ENCODE peak calls at places on chromosome 14, in five cellular contexts. S is stimulated activated CD4-positive, alpha-beta T cell treated with anti-CD3 and anti-CD28 coated beads, Interleukin-2, amount 100 ng/mL, for 24 hours; F is uterus; C is endothelial cell; D is nephron progenitor cell. V is an unnamed sample.

GRCh38 chr14:79809849-79810612 is 401.3 kb downstream of the DIO2 start:
- DNase-seq in S (no peak), F (no peak), C (no peak), D (no peak), V (no peak)

GRCh38 chr14:53772936-53773335 is 183.7 kb downstream of the BMP4 start:
- DNase-seq in S (no peak), F (no peak), C (no peak), D (no peak), V (no peak)

GRCh38 chr14:59358105-59358504 is 107.1 kb downstream of the GPR135 start:
- DNase-seq in S (no peak), F (peak), C (no peak), D (no peak), V (no peak)

GRCh38 chr14:23052182-23052623 is 5.1 kb downstream of the CDH24 start:
- DNase-seq in S (no peak), F (no peak), C (no peak), D (peak), V (no peak)

GRCh38 chr14:104130974-104131651 is 7.3 kb upstream of the KIF26A start:
- DNase-seq in S (peak), F (no peak), C (peak), D (peak), V (no peak)

GRCh38 chr14:55731881-55732498 is 152.0 kb downstream of the KTN1 start:
- DNase-seq in S (peak), F (no peak), C (peak), D (peak), V (no peak)

GRCh38 chr14:104383088-104383805 is 196.3 kb upstream of the C14orf180 start:
- DNase-seq in S (no peak), F (no peak), C (no peak), D (no peak), V (no peak)

GRCh38 chr14:51605575-51605974 is 46.1 kb upstream of the FRMD6 start:
- DNase-seq in S (no peak), F (no peak), C (no peak), D (no peak), V (no peak)

GRCh38 chr14:79581912-79582576 is 629.3 kb downstream of the DIO2 start:
- DNase-seq in S (no peak), F (no peak), C (no peak), D (no peak), V (no peak)

GRCh38 chr14:100607611-100607956 is 20.4 kb upstream of the BEGAIN start:
- DNase-seq in S (no peak), F (peak), C (no peak), D (no peak), V (no peak)

GRCh38 chr14:91298576-91298975 is 54.1 kb upstream of the GPR68 start:
- DNase-seq in S (no peak), F (no peak), C (no peak), D (no peak), V (no peak)

GRCh38 chr14:94174622-94175402 is 690 bp downstream of the PPP4R4 start:
- DNase-seq in S (no peak), F (peak), C (no peak), D (peak), V (no peak)

GRCh38 chr14:105890474-105891220 is 364.3 kb downstream of the TMEM121 start:
- DNase-seq in S (no peak), F (peak), C (no peak), D (no peak), V (no peak)

GRCh38 chr14:35050652-35051051 is 4.6 kb downstream of the FAM177A1 start:
- DNase-seq in S (no peak), F (no peak), C (no peak), D (no peak), V (no peak)

GRCh38 chr14:100850841-100851585 is 25.1 kb downstream of the MEG3 start:
- DNase-seq in S (peak), F (peak), C (peak), D (peak), V (no peak)

GRCh38 chr14:49512147-49512551 is 74.0 kb downstream of the RPS29 start:
- DNase-seq in S (no peak), F (no peak), C (no peak), D (no peak), V (no peak)